ENCODE peak calls at places on chromosomes 16 and 17, in six cellular contexts. A is AG09319, E is nephron progenitor cell, V is Calu3, J is lower leg skin, Q is choroid plexus epithelial cell. P is an unnamed sample.

GRCh38 chr16:49575352-49576172 is 202.0 kb downstream of the C16orf78 start:
- DNase-seq in J (no peak), E (no peak), A (no peak), Q (no peak), V (no peak), P (no peak)

GRCh38 chr17:73722163-73722562 is 77.9 kb upstream of the SDK2 start:
- DNase-seq in Q (no peak), A (no peak), E (no peak), J (no peak), V (no peak), P (no peak)

GRCh38 chr16:52469775-52470174 is 77.2 kb downstream of the TOX3 start:
- DNase-seq in E (no peak), A (no peak), Q (peak), J (no peak), V (peak), P (no peak)

GRCh38 chr17:43766413-43767052 is 7.9 kb upstream of the SOST start:
- DNase-seq in V (peak), Q (peak), A (no peak), J (peak), E (peak), P (no peak)

GRCh38 chr16:69176033-69176780 is 10.8 kb upstream of the SNTB2 start:
- DNase-seq in V (no peak), Q (peak), J (no peak), A (no peak), E (no peak), P (no peak)

GRCh38 chr17:80885922-80886582 is 105.6 kb upstream of the CHMP6 start:
- DNase-seq in J (no peak), E (no peak), A (no peak), V (no peak), Q (no peak), P (no peak)

GRCh38 chr16:70604407-70605283 is 41.7 kb upstream of the IL34 start:
- DNase-seq in A (no peak), V (no peak), J (no peak), E (no peak), Q (no peak), P (no peak)

GRCh38 chr16:23132921-23133532 is 16.2 kb downstream of the USP31 start:
- DNase-seq in J (no peak), V (no peak), E (no peak), A (no peak), Q (no peak), P (no peak)

GRCh38 chr16:72388007-72388406 is 216.1 kb upstream of the PMFBP1 start:
- DNase-seq in E (no peak), V (no peak), A (no peak), Q (no peak), J (no peak), P (no peak)

GRCh38 chr17:17149520-17150449 is 56.3 kb downstream of the PLD6 start:
- DNase-seq in J (no peak), A (no peak), Q (no peak), V (no peak), E (no peak), P (no peak)

GRCh38 chr17:17147821-17148220 is 58.3 kb downstream of the PLD6 start:
- DNase-seq in J (no peak), Q (no peak), V (no peak), A (no peak), E (no peak), P (no peak)

GRCh38 chr17:17144061-17144460 is 62.1 kb downstream of the PLD6 start:
- DNase-seq in E (no peak), Q (no peak), J (no peak), V (no peak), A (no peak), P (no peak)

GRCh38 chr17:17144916-17145665 is 61.0 kb downstream of the PLD6 start:
- DNase-seq in E (no peak), V (no peak), A (no peak), J (no peak), Q (no peak), P (no peak)

GRCh38 chr17:17146791-17147406 is 59.2 kb downstream of the PLD6 start:
- DNase-seq in E (no peak), Q (no peak), A (no peak), V (peak), J (no peak), P (no peak)
- TF ChIP-seq CTCF in E (no peak), Q (peak), A (no peak), V (peak), J (no peak), P (no peak)

DNA sequence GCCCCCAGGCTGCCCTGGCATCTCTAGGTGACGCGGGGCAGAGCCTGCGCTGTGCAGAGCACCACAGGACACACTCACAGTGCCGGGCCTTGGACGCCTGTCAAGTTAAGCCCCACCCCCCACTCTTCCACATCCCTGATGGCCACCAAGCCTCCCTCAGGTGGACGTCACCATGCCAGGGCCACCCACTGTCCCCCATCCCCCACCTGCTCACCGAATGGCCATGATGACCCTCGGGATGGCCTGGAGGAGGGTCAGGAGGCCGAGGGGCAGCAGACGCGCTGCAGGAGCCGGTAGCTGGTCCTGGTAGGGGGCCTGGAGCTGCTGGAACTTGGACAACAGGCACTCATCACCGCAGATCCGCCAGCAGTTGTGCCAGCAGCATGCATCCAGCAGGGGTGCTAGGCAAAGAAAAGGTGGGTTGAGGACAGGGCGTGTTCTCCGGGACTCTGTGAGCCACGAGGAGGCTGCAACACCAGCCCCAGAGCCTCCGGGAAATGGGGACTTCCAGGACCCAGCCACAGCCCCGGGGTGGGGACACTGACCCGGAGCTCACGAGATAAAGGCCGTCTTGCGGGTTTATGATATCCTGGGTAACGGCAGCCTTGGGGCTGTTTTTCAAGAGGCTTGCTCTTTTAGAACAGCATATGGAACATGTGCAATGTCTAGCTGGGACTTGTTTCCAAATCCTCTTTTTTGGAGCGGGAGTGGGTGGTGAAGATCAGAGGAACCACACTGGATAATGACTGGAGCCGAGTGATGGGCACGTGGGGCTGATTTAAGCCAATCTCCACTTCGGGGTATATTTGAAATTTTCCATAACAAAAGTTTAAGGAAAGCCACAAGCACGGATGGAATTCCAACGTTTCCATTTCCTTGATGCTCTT is 11.4 kb downstream of the C16orf95 start:
- DNase-seq in J (no peak), A (peak), V (peak), Q (peak), E (no peak), P (no peak)
- TF ChIP-seq CTCF in J (no peak), A (peak), V (no peak), Q (peak), E (no peak), P (no peak)

DNA sequence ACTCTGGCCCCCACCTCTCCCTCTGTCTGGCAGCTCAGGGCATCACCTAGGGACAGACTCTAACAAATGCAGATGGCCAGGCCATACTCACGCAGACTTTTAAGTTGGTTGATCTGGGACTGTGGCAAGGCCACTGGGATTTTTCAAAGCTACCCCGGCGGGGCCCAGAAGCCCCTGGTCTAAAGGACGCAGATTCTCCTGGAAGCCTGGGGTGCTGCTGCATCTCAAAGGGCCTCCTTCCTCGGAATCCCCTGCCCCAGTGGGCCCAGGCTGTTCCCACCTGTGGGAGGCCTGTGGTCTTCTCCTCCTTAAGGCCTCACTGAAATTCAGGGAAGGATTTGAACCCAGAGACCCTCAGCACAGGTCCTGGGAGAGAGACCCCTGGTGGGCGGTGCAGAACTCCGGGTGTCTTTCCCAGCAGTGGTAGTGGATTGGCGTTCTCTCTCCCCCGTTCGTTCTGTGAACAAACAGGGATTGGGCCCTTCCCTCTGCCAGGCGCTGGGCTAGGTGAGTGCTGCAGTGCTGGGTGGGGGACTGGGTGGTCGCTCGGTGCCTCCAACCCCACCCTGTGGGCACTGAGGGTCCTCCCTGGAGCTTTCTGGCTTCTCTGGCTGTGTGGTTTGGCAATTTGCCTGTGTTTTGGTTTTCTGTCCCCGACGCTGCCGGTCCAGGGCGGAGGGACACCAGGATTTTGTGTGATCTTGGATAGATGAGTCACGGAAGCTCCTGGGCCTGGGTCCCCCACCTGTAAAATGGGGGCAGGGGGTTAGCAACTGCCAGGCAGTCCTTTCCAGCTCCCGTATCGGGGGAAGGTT is 160.6 kb upstream of the GSE1 start:
- DNase-seq in J (no peak), V (no peak), E (no peak), Q (no peak), A (no peak), P (no peak)
- TF ChIP-seq CTCF in J (no peak), V (no peak), E (no peak), Q (no peak), A (no peak), P (no peak)

DNA sequence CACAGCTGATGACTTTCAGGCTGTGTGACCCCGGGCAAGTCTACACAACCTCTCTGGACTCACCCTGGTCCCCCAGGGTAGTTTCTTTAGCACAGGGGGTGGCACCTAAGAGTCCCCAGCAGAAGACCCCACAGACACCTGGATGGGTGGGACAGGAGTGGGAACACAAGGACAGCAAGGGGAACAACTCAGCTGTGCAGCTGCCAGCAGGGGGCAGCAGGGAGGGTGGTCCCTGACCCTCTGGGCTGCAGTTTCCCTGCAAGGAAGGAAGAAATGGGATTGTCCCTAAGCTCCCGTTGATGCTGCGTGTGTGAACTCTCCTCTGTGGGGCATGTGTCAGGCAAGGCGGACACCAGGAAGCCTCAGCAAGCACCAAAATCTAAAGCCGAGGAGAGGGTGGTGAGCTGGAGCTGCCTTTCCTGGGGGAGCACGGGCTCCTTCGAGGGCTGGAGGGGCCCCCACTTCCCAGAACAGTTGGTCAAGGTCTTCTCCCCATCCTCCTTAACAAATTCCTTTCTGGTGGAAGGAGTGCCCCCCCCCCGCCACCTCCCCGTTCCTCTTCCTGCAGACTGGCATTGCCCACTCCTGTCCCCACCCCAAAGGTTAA is 24.1 kb upstream of the CDH5 start:
- DNase-seq in A (no peak), J (no peak), V (peak), E (peak), Q (peak), P (no peak)
- TF ChIP-seq CTCF in A (peak), J (no peak), V (peak), E (peak), Q (peak), P (peak)

GRCh38 chr16:27698266-27698665 is 148.3 kb downstream of the KATNIP start:
- DNase-seq in A (no peak), Q (peak), J (peak), E (peak), V (no peak), P (peak)
- TF ChIP-seq CTCF in A (peak), Q (peak), J (no peak), E (peak), V (peak), P (no peak)

GRCh38 chr17:19331134-19331533 is 31.4 kb downstream of the B9D1 start:
- DNase-seq in Q (peak), V (no peak), J (peak), E (no peak), A (no peak), P (no peak)
- TF ChIP-seq CTCF in Q (peak), V (no peak), J (no peak), E (no peak), A (no peak), P (no peak)

GRCh38 chr16:85546585-85547447 is 66.3 kb upstream of the GSE1 start:
- DNase-seq in E (no peak), A (no peak), J (no peak), V (no peak), Q (peak), P (no peak)
- TF ChIP-seq CTCF in E (no peak), A (no peak), J (no peak), V (no peak), Q (peak), P (no peak)

GRCh38 chr17:32497431-32498205 is 10.8 kb downstream of the CDK5R1 start:
- DNase-seq in V (no peak), Q (no peak), J (peak), E (no peak), A (no peak), P (no peak)
- TF ChIP-seq CTCF in V (no peak), Q (peak), J (no peak), E (no peak), A (no peak), P (no peak)

GRCh38 chr17:71753070-71753469 is 367.8 kb upstream of the SOX9 start:
- DNase-seq in A (no peak), E (no peak), J (no peak), Q (no peak), V (no peak), P (no peak)
- TF ChIP-seq CTCF in A (no peak), E (no peak), J (no peak), Q (no peak), V (no peak), P (no peak)

P was measured in mesothelial cell of epicardium.